ENCODE peak calls at places on chromosomes 2 and 18, in eight cellular contexts. Y, S, G, C, O, B, K and Q are unnamed samples.
A peak's percentile ranks its signal among the peaks of the same experiment; 100 is the strongest.

GRCh38 chr2:138814123-138814883 is 34.1 kb upstream of the NXPH2 start:
- DNase-seq in Y (no peak), S (no peak), G (no peak), C (no peak), O (no peak), B (no peak), K (no peak), Q (no peak)

GRCh38 chr18:3246636-3247242 is 862 bp upstream of the MYL12A start:
- DNase-seq in Y (peak; percentile 81), S (no peak), G (no peak), C (peak; percentile 60), O (no peak), B (peak; percentile 74), K (peak; percentile 38), Q (no peak)

GRCh38 chr2:164430166-164430783 is 191.0 kb downstream of the GRB14 start:
- DNase-seq in Y (no peak), S (peak; percentile 65), G (no peak), C (no peak), O (no peak), B (no peak), K (no peak), Q (peak; percentile 12)

GRCh38 chr2:166344286-166345113 is 31.2 kb downstream of the SCN9A start:
- DNase-seq in Y (no peak), S (no peak), G (no peak), C (no peak), O (no peak), B (no peak), K (no peak), Q (peak; percentile 6)

GRCh38 chr2:227154976-227155375 is 9.0 kb downstream of the COL4A4 start:
- DNase-seq in Y (no peak), S (no peak), G (no peak), C (peak; percentile 79), O (no peak), B (no peak), K (no peak), Q (no peak)

GRCh38 chr18:52339891-52340371 is at the start of gene DCC:
- DNase-seq in Y (peak; percentile 43), S (peak; percentile 76), G (no peak), C (no peak), O (peak; percentile 32), B (no peak), K (peak; percentile 34), Q (peak; percentile 36)

GRCh38 chr2:239739206-239739605 is 285.9 kb downstream of the NDUFA10 start:
- DNase-seq in Y (peak; percentile 25), S (no peak), G (no peak), C (peak; percentile 31), O (peak; percentile 33), B (no peak), K (no peak), Q (no peak)

GRCh38 chr2:71721362-71721665 is 268.0 kb downstream of the DYSF start:
- DNase-seq in Y (no peak), S (no peak), G (peak; percentile 38), C (peak; percentile 41), O (no peak), B (no peak), K (no peak), Q (no peak)

GRCh38 chr2:215540646-215541045 is 104.8 kb upstream of the FN1 start:
- DNase-seq in Y (no peak), S (no peak), G (no peak), C (no peak), O (no peak), B (no peak), K (no peak), Q (no peak)

GRCh38 chr2:17643031-17643615 is 102.6 kb downstream of the VSNL1 start:
- DNase-seq in Y (peak; percentile 79), S (no peak), G (no peak), C (no peak), O (no peak), B (peak; percentile 78), K (no peak), Q (no peak)

GRCh38 chr2:16522031-16522818 is 143.4 kb downstream of the CYRIA start:
- DNase-seq in Y (no peak), S (peak; percentile 25), G (no peak), C (no peak), O (peak; percentile 1), B (no peak), K (no peak), Q (no peak)

GRCh38 chr2:111884592-111884964 is 585 bp upstream of the ANAPC1 start:
- DNase-seq in Y (no peak), S (no peak), G (no peak), C (peak; percentile 33), O (no peak), B (no peak), K (no peak), Q (no peak)

GRCh38 chr18:50492061-50492460 is 67.8 kb upstream of the MAPK4 start:
- DNase-seq in Y (no peak), S (no peak), G (no peak), C (no peak), O (no peak), B (no peak), K (no peak), Q (no peak)

GRCh38 chr2:190554357-190555006 is 20.0 kb upstream of the NEMP2 start:
- DNase-seq in Y (no peak), S (no peak), G (no peak), C (no peak), O (no peak), B (no peak), K (peak; percentile 29), Q (no peak)

GRCh38 chr2:240584486-240585031 is 2.0 kb upstream of the CAPN10 start:
- DNase-seq in Y (peak; percentile 48), S (no peak), G (peak; percentile 61), C (peak; percentile 23), O (no peak), B (no peak), K (peak; percentile 60), Q (no peak)

GRCh38 chr2:148730085-148730484 is 85.5 kb downstream of the EPC2 start:
- DNase-seq in Y (no peak), S (peak; percentile 23), G (no peak), C (no peak), O (no peak), B (no peak), K (no peak), Q (no peak)

GRCh38 chr2:165371356-165371755 is 98.1 kb upstream of the CSRNP3 start:
- DNase-seq in Y (no peak), S (peak; percentile 26), G (no peak), C (no peak), O (no peak), B (no peak), K (no peak), Q (no peak)

DNA sequence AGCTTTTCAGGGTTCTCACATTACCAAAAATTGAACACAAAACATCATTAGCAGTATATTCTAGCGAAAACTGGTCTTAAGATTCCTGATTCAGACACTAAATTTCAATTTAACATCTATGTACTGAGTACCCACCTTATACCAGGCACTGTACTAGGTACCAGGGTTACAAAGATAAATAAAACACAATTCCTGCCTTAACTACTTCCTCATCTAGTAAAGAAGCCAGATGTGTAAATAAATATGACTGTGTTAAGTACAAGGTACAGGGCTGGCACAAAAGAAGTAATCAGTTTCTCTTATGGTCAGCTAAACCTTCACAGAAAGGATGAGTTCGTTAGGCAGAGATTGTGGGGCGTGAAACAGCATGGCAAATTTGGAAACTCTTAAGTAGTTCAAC is 6.1 kb downstream of the FARSB start:
- DNase-seq in Y (no peak), S (no peak), G (no peak), C (no peak), O (no peak), B (no peak), K (no peak), Q (no peak)
- H3K4me3 ChIP-seq in Y (no peak overlapping the region), S (no peak overlapping the region), G (no peak overlapping the region), C (no peak overlapping the region), O (no peak overlapping the region), B (no peak overlapping the region), K (no peak overlapping the region), Q (no peak overlapping the region)

GRCh38 chr2:110099471-110100225 is 16.0 kb downstream of the MALL start:
- DNase-seq in Y (no peak), S (no peak), G (no peak), C (no peak), O (no peak), B (no peak), K (no peak), Q (no peak)

GRCh38 chr2:110095994-110096633 is 19.5 kb downstream of the MALL start:
- DNase-seq in Y (peak; percentile 48), S (no peak), G (no peak), C (no peak), O (no peak), B (no peak), K (no peak), Q (no peak)

GRCh38 chr2:110101280-110101844 is 14.3 kb downstream of the MALL start:
- DNase-seq in Y (peak; percentile 99), S (no peak), G (peak; percentile 98), C (peak; percentile 99), O (peak; percentile 95), B (peak; percentile 99), K (peak; percentile 94), Q (peak; percentile 50)

GRCh38 chr2:110097506-110098220 is 18.0 kb downstream of the MALL start:
- DNase-seq in Y (no peak), S (no peak), G (no peak), C (no peak), O (peak; percentile 69), B (no peak), K (peak; percentile 57), Q (no peak)

DNA sequence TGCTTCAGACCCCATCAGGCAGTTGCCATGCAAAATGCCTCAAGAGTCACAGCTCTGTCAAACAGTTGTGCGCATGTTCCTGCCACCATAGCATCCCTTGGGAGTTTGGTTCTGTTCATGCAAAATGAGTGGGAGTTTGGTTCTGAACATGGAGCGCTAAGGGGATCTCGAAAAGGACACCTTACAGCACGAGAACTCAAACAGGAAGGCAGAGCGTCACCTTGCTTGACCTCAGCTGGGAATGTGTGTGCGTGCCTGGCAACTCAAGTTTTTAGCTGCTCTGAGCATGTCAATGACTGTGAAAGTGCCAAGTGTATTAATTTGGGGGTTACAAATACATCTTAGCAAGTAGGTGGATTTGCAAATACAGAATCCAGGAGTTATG is 16.6 kb downstream of the MALL start:
- DNase-seq in Y (no peak), S (peak; percentile 29), G (peak; percentile 71), C (no peak), O (no peak), B (no peak), K (no peak), Q (no peak)
- H3K4me1 ChIP-seq in Y (peaks cover 18% of the 10 kb centered on the region), S (no peaks in the 10 kb centered on the region), G (peaks cover 12% of the 10 kb centered on the region), C (peaks cover 13% of the 10 kb centered on the region), O (peaks cover 74% of the 10 kb centered on the region), B (no peaks in the 10 kb centered on the region), K (peaks cover 29% of the 10 kb centered on the region), Q (no peaks in the 10 kb centered on the region)

GRCh38 chr2:48316753-48317750 is 212.9 kb upstream of the STON1 start:
- DNase-seq in Y (no peak), S (no peak), G (no peak), C (no peak), O (no peak), B (no peak), K (no peak), Q (no peak)
- H3K4me3 ChIP-seq in Y (no peak overlapping the region), S (no peak overlapping the region), G (no peak overlapping the region), C (no peak overlapping the region), O (no peak overlapping the region), B (no peak overlapping the region), K (no peak overlapping the region), Q (peak overlapping the region; percentile 84)

DNA sequence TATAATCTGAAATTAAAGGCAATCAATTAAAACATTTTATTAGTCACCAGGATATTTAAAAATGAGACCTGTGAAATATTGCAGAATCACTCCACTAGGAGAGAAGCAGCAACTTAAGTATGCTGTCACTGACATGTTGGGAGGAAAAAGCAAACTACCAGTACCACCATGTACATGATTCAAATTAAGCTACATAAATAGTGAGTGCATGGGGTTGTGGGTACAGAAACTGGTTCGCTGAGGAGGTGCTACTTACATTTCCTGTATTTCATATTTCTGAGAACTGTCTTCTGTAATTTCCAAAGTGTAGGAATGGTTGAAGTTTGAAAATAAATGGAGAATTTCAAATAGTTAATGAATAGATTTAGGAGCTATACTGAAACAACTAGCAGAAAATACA is 7.9 kb upstream of the NR4A2 start:
- DNase-seq in Y (no peak), S (no peak), G (no peak), C (no peak), O (no peak), B (no peak), K (no peak), Q (no peak)
- H3K4me1 ChIP-seq in Y (peaks cover 3% of the 10 kb centered on the region), S (peaks cover 7% of the 10 kb centered on the region), G (no peaks in the 10 kb centered on the region), C (no peaks in the 10 kb centered on the region), O (peaks cover 35% of the 10 kb centered on the region), B (no peaks in the 10 kb centered on the region), K (peaks cover 33% of the 10 kb centered on the region), Q (no peaks in the 10 kb centered on the region)